ENCODE peak calls at places on chromosomes 5 and 9, in nine cellular contexts. P is OCI-LY7; A is C1 segment of cervical spinal cord; T is sciatic nerve; M is non-pigmented ciliary epithelial cell; X is activated CD4-positive, alpha-beta T cell treated with anti-CD3 and anti-CD28 coated beads, Interleukin-2, amount 10 ng/mL, durations not matched to agents 7 days and 5 days; I is Daoy; E is AG09319; G is HT1080. S is an unnamed sample.

GRCh38 chr5:180689071-180689694 is 39.8 kb upstream of the FLT4 start:
- DNase-seq in T (no peak), I (no peak), G (no peak), P (no peak), A (no peak), X (peak; percentile 64), M (no peak), E (no peak), S (no peak)

GRCh38 chr9:715743-716400 is 125.6 kb upstream of the DMRT1 start:
- DNase-seq in I (no peak), E (no peak), P (no peak), G (no peak), A (no peak), T (no peak), M (no peak), X (no peak), S (no peak)

GRCh38 chr5:43000198-43000840 is 39.8 kb downstream of the ANXA2R start:
- DNase-seq in T (no peak), G (no peak), I (peak; percentile 41), X (no peak), A (no peak), M (no peak), P (no peak), E (no peak), S (peak; percentile 76)

GRCh38 chr5:65395526-65396155 is 86.1 kb downstream of the ADAMTS6 start:
- DNase-seq in G (no peak), X (no peak), I (no peak), T (no peak), E (no peak), P (no peak), A (no peak), M (no peak), S (no peak)

GRCh38 chr5:124207118-124207517 is 539.3 kb downstream of the ZNF608 start:
- DNase-seq in M (no peak), T (no peak), A (no peak), I (no peak), X (no peak), P (no peak), E (no peak), G (no peak), S (no peak)

GRCh38 chr9:136087741-136088480 is 7.2 kb downstream of the NACC2 start:
- DNase-seq in G (no peak), E (no peak), A (no peak), P (no peak), M (no peak), T (no peak), I (no peak), X (no peak), S (no peak)

GRCh38 chr9:99778308-99778707 is 43.4 kb upstream of the NR4A3 start:
- DNase-seq in A (no peak), G (peak; percentile 85), P (no peak), T (no peak), I (peak; percentile 91), X (no peak), E (peak; percentile 42), M (peak; percentile 80), S (no peak)

GRCh38 chr5:96714450-96714849 is 52.3 kb downstream of the CAST start:
- DNase-seq in T (no peak), X (no peak), I (no peak), M (no peak), G (no peak), P (no peak), A (no peak), E (no peak), S (no peak)

GRCh38 chr9:122444366-122444765 is 33.4 kb downstream of the OR1J1 start:
- DNase-seq in E (peak; percentile 89), X (no peak), P (no peak), T (no peak), I (no peak), A (no peak), M (peak; percentile 46), G (no peak), S (no peak)

GRCh38 chr5:122163151-122164069 is 34.1 kb downstream of the ZNF474 start:
- DNase-seq in X (no peak), M (no peak), G (peak; percentile 85), I (peak; percentile 94), A (no peak), P (no peak), T (no peak), E (peak; percentile 73), S (no peak)

GRCh38 chr9:35426627-35427026 is 63.3 kb upstream of the RUSC2 start:
- DNase-seq in M (no peak), I (no peak), E (no peak), G (no peak), X (no peak), T (no peak), P (no peak), A (no peak), S (no peak)

GRCh38 chr5:114418546-114419388 is 56.9 kb downstream of the KCNN2 start:
- DNase-seq in A (no peak), G (no peak), P (peak; percentile 53), T (no peak), I (no peak), E (no peak), X (no peak), M (no peak), S (no peak)

GRCh38 chr9:124042168-124042775 is 30.7 kb downstream of the LHX2 start:
- DNase-seq in I (no peak), G (no peak), M (no peak), A (no peak), E (no peak), X (no peak), P (no peak), T (no peak), S (peak; percentile 58)

GRCh38 chr9:8871796-8872470 is 1072.4 kb upstream of the DMAC1 start:
- DNase-seq in A (no peak), X (no peak), T (no peak), G (no peak), P (no peak), E (no peak), M (no peak), I (no peak), S (no peak)

GRCh38 chr9:87263291-87263690 is 234.4 kb upstream of the DAPK1 start:
- DNase-seq in X (no peak), M (no peak), A (no peak), E (no peak), T (no peak), I (peak; percentile 36), G (peak; percentile 7), P (no peak), S (no peak)